ENCODE peak calls at places on chromosome 14, in six cellular contexts. One of them, this sample, is unnamed. For H3K36me3 and H3K9me3, the result is how much of the 10 kb centered on the place peaks cover.

GRCh38 chr14:105440554-105440900 is 20.9 kb downstream of the MTA1 start:
- DNase-seq in uterus: no peak
- DNase-seq in CD8-positive, alpha-beta memory T cell: no peak
- DNase-seq in heart left ventricle: no peak
- DNase-seq in hepatocyte: no peak
- DNase-seq in fibroblast of lung: no peak
- DNase-seq in this sample: no peak

GRCh38 chr14:41607119-41607785 is 576 bp downstream of the LRFN5 start:
- DNase-seq in uterus: no peak
- DNase-seq in CD8-positive, alpha-beta memory T cell: no peak
- DNase-seq in heart left ventricle: no peak
- DNase-seq in hepatocyte: peak
- DNase-seq in fibroblast of lung: peak
- DNase-seq in this sample: no peak

GRCh38 chr14:65321370-65321875 is 91.1 kb upstream of the FUT8 start:
- DNase-seq in uterus: no peak
- DNase-seq in CD8-positive, alpha-beta memory T cell: no peak
- DNase-seq in heart left ventricle: no peak
- DNase-seq in hepatocyte: no peak
- DNase-seq in fibroblast of lung: no peak
- DNase-seq in this sample: no peak

GRCh38 chr14:29461131-29461530 is 466.5 kb downstream of the PRKD1 start:
- DNase-seq in uterus: no peak
- DNase-seq in CD8-positive, alpha-beta memory T cell: no peak
- DNase-seq in heart left ventricle: no peak
- DNase-seq in hepatocyte: no peak
- DNase-seq in fibroblast of lung: no peak
- DNase-seq in this sample: no peak

GRCh38 chr14:52268191-52269061 is 928 bp downstream of the PTGDR start:
- DNase-seq in uterus: peak
- DNase-seq in CD8-positive, alpha-beta memory T cell: peak
- DNase-seq in heart left ventricle: peak
- DNase-seq in hepatocyte: peak
- DNase-seq in fibroblast of lung: peak
- DNase-seq in this sample: peak

GRCh38 chr14:89317051-89317691 is 99.9 kb downstream of the FOXN3 start:
- DNase-seq in uterus: no peak
- DNase-seq in CD8-positive, alpha-beta memory T cell: no peak
- DNase-seq in heart left ventricle: no peak
- DNase-seq in hepatocyte: no peak
- DNase-seq in fibroblast of lung: no peak
- DNase-seq in this sample: no peak

GRCh38 chr14:102565331-102565887 is 27.0 kb upstream of the RCOR1 start:
- DNase-seq in uterus: no peak
- DNase-seq in CD8-positive, alpha-beta memory T cell: no peak
- DNase-seq in heart left ventricle: no peak
- DNase-seq in hepatocyte: no peak
- DNase-seq in fibroblast of lung: no peak
- DNase-seq in this sample: no peak

GRCh38 chr14:81172353-81172752 is 48.4 kb downstream of the GTF2A1 start:
- DNase-seq in uterus: no peak
- DNase-seq in CD8-positive, alpha-beta memory T cell: no peak
- DNase-seq in heart left ventricle: no peak
- DNase-seq in hepatocyte: no peak
- DNase-seq in fibroblast of lung: no peak
- DNase-seq in this sample: no peak

GRCh38 chr14:61322799-61323290 is 1.5 kb downstream of the PRKCH start:
- DNase-seq in uterus: no peak
- DNase-seq in CD8-positive, alpha-beta memory T cell: peak
- DNase-seq in heart left ventricle: no peak
- DNase-seq in hepatocyte: peak
- DNase-seq in fibroblast of lung: peak
- DNase-seq in this sample: peak

GRCh38 chr14:66503532-66503931 is 4.4 kb upstream of the GPHN start:
- DNase-seq in uterus: no peak
- DNase-seq in CD8-positive, alpha-beta memory T cell: no peak
- DNase-seq in heart left ventricle: no peak
- DNase-seq in hepatocyte: no peak
- DNase-seq in fibroblast of lung: peak
- DNase-seq in this sample: no peak

GRCh38 chr14:56002876-56003625 is 115.2 kb upstream of the PELI2 start:
- DNase-seq in uterus: no peak
- DNase-seq in CD8-positive, alpha-beta memory T cell: peak
- DNase-seq in heart left ventricle: no peak
- DNase-seq in hepatocyte: no peak
- DNase-seq in fibroblast of lung: no peak
- DNase-seq in this sample: no peak

GRCh38 chr14:59630281-59630963 is 53.8 kb upstream of the CCDC175 start:
- DNase-seq in uterus: no peak
- DNase-seq in CD8-positive, alpha-beta memory T cell: no peak
- DNase-seq in heart left ventricle: no peak
- DNase-seq in hepatocyte: peak
- DNase-seq in fibroblast of lung: peak
- DNase-seq in this sample: peak

GRCh38 chr14:43872222-43872621 is 634.9 kb downstream of the FSCB start:
- DNase-seq in uterus: no peak
- DNase-seq in CD8-positive, alpha-beta memory T cell: no peak
- DNase-seq in heart left ventricle: no peak
- DNase-seq in hepatocyte: no peak
- DNase-seq in fibroblast of lung: no peak
- DNase-seq in this sample: no peak

GRCh38 chr14:76227450-76228050 is 75.8 kb downstream of the GPATCH2L start:
- DNase-seq in uterus: no peak
- DNase-seq in CD8-positive, alpha-beta memory T cell: no peak
- DNase-seq in heart left ventricle: no peak
- DNase-seq in hepatocyte: peak
- DNase-seq in fibroblast of lung: peak
- DNase-seq in this sample: no peak

GRCh38 chr14:35112641-35113040 is 9.1 kb downstream of the PPP2R3C start:
- DNase-seq in uterus: no peak
- DNase-seq in CD8-positive, alpha-beta memory T cell: no peak
- DNase-seq in heart left ventricle: no peak
- DNase-seq in hepatocyte: no peak
- DNase-seq in fibroblast of lung: no peak
- DNase-seq in this sample: no peak

DNA sequence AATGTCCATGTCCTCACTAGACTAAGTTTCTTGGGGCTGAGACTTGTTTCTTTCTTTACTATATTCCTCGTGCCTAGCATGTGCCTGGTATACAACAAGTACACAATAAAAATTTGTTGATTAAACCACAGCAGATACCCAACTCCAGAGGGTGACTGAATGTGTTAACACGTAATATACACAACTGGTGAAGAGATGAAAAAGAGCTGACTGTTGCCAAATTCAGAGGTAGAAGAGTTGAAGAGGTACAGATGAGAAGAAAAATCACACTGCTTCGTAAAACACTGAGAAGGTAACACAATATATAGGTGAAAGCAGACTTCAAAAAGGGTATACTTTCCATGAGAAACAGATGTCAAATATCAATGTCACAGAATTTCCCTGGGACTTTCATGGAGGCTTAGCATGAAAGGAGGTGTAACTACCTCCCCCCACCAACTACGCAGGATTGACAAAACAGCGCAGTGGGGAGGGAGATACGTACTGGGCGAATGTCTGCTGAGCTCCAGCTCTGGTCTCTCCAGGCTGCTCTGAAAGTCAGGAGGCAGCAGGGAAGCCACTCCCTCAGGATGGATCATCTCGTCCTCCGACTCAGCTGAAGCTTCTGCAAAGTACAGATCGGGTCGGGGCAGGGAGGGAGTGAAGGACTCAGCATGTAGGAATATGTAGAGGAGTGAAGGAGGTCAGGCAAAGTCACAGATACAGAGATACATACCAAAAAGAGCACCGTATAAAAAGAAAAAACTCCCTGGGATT is 5.3 kb downstream of the ACIN1 start:
- DNase-seq in uterus: no peak
- DNase-seq in CD8-positive, alpha-beta memory T cell: no peak
- DNase-seq in heart left ventricle: no peak
- DNase-seq in hepatocyte: no peak
- DNase-seq in fibroblast of lung: no peak
- DNase-seq in this sample: no peak
- H3K36me3 ChIP-seq in uterus: under half
- H3K36me3 ChIP-seq in CD8-positive, alpha-beta memory T cell: half or more
- H3K36me3 ChIP-seq in heart left ventricle: half or more
- H3K36me3 ChIP-seq in hepatocyte: under half
- H3K36me3 ChIP-seq in fibroblast of lung: under half
- H3K36me3 ChIP-seq in this sample: under half

GRCh38 chr14:24137529-24138395 is 1.8 kb downstream of the PSME1 start:
- DNase-seq in uterus: no peak
- DNase-seq in CD8-positive, alpha-beta memory T cell: no peak
- DNase-seq in heart left ventricle: no peak
- DNase-seq in hepatocyte: no peak
- DNase-seq in fibroblast of lung: no peak
- DNase-seq in this sample: no peak
- H3K4me3 ChIP-seq in uterus: no peak
- H3K4me3 ChIP-seq in CD8-positive, alpha-beta memory T cell: peak
- H3K4me3 ChIP-seq in heart left ventricle: no peak
- H3K4me3 ChIP-seq in hepatocyte: no peak
- H3K4me3 ChIP-seq in fibroblast of lung: no peak
- H3K4me3 ChIP-seq in this sample: no peak

DNA sequence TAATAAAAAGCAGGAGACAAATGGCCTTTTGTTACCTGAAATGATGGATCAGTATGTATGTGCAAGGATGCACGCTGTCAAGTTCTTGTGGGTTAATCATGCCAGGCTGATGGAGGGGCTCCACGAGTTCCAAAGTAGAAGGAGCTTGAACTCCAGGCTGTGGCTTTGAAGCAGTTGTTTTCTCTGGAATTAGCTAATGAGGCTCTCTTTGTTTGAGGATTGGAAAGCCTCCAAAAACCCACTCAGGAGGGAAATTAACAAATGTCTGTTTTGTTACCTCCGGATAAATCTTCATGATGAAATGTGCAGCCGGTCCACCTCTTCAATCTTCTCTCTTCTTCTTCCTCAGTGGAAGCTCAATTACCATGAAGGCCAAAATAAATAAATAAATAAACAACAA is 605.4 kb downstream of the DIO2 start:
- DNase-seq in uterus: no peak
- DNase-seq in CD8-positive, alpha-beta memory T cell: no peak
- DNase-seq in heart left ventricle: no peak
- DNase-seq in hepatocyte: no peak
- DNase-seq in fibroblast of lung: peak
- DNase-seq in this sample: no peak
- H3K9me3 ChIP-seq in uterus: under half
- H3K9me3 ChIP-seq in CD8-positive, alpha-beta memory T cell: under half
- H3K9me3 ChIP-seq in heart left ventricle: under half
- H3K9me3 ChIP-seq in hepatocyte: under half
- H3K9me3 ChIP-seq in fibroblast of lung: under half
- H3K9me3 ChIP-seq in this sample: under half

GRCh38 chr14:91211017-91211416 is 33.5 kb downstream of the GPR68 start:
- DNase-seq in uterus: no peak
- DNase-seq in CD8-positive, alpha-beta memory T cell: no peak
- DNase-seq in heart left ventricle: no peak
- DNase-seq in hepatocyte: no peak
- DNase-seq in fibroblast of lung: no peak
- DNase-seq in this sample: no peak

GRCh38 chr14:91215381-91215780 is 29.1 kb downstream of the GPR68 start:
- DNase-seq in uterus: no peak
- DNase-seq in CD8-positive, alpha-beta memory T cell: no peak
- DNase-seq in heart left ventricle: no peak
- DNase-seq in hepatocyte: no peak
- DNase-seq in fibroblast of lung: no peak
- DNase-seq in this sample: no peak

GRCh38 chr14:91216731-91217226 is 27.7 kb downstream of the GPR68 start:
- DNase-seq in uterus: no peak
- DNase-seq in CD8-positive, alpha-beta memory T cell: no peak
- DNase-seq in heart left ventricle: no peak
- DNase-seq in hepatocyte: no peak
- DNase-seq in fibroblast of lung: no peak
- DNase-seq in this sample: no peak

GRCh38 chr14:91218041-91218440 is 26.5 kb downstream of the GPR68 start:
- DNase-seq in uterus: no peak
- DNase-seq in CD8-positive, alpha-beta memory T cell: no peak
- DNase-seq in heart left ventricle: no peak
- DNase-seq in hepatocyte: no peak
- DNase-seq in fibroblast of lung: no peak
- DNase-seq in this sample: no peak

GRCh38 chr14:91214306-91214705 is 30.2 kb downstream of the GPR68 start:
- DNase-seq in uterus: no peak
- DNase-seq in CD8-positive, alpha-beta memory T cell: no peak
- DNase-seq in heart left ventricle: no peak
- DNase-seq in hepatocyte: no peak
- DNase-seq in fibroblast of lung: no peak
- DNase-seq in this sample: no peak
- H3K36me3 ChIP-seq in uterus: under half
- H3K36me3 ChIP-seq in CD8-positive, alpha-beta memory T cell: under half
- H3K36me3 ChIP-seq in heart left ventricle: half or more
- H3K36me3 ChIP-seq in hepatocyte: under half
- H3K36me3 ChIP-seq in fibroblast of lung: under half
- H3K36me3 ChIP-seq in this sample: under half

DNA sequence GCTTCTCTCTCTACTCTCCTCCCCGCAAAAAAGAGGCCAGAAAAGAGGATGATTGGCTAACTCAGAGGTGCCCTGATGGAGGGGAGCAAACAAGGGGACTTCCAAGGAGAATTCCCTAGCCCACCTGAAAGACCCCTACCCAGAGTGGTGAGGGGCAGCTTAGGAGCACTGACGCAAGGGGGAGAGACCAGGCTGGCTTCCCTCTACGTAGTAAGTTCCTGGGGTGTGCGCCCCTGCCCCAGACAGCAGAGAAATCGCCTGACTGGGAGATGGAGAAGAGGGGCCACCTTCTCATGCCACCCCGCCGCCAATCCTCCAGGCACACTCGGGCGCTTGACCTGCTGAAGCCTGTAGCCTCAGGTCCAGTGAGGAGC is 2.1 kb upstream of the DIO3 start:
- DNase-seq in uterus: no peak
- DNase-seq in CD8-positive, alpha-beta memory T cell: no peak
- DNase-seq in heart left ventricle: no peak
- DNase-seq in hepatocyte: no peak
- DNase-seq in fibroblast of lung: no peak
- DNase-seq in this sample: no peak
- H3K4me3 ChIP-seq in uterus: peak
- H3K4me3 ChIP-seq in CD8-positive, alpha-beta memory T cell: no peak
- H3K4me3 ChIP-seq in heart left ventricle: peak
- H3K4me3 ChIP-seq in hepatocyte: peak
- H3K4me3 ChIP-seq in fibroblast of lung: no peak
- H3K4me3 ChIP-seq in this sample: no peak

DNA sequence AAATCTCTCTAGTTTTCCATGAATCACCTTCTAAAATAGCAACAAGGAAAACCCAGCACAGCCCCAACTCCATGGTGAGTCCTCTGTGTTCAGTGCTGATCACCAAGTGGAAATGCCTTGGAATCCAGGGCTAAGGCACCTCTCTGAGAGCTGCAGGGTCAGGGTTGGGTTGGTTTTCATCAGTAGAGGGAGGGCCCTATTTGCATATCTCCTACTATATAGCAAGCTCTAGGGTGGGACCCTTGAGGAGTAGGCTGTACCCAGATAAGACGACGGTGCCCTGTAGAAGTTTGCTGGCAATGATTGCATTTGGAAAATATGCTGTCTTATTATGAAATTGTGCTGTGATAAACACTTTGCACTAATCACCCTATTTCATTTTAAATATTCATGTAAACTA is 1011.8 kb downstream of the TMEM121 start:
- DNase-seq in uterus: no peak
- DNase-seq in CD8-positive, alpha-beta memory T cell: no peak
- DNase-seq in heart left ventricle: no peak
- DNase-seq in hepatocyte: no peak
- DNase-seq in fibroblast of lung: no peak
- DNase-seq in this sample: no peak
- H3K9me3 ChIP-seq in uterus: under half
- H3K9me3 ChIP-seq in CD8-positive, alpha-beta memory T cell: under half
- H3K9me3 ChIP-seq in heart left ventricle: under half
- H3K9me3 ChIP-seq in hepatocyte: under half
- H3K9me3 ChIP-seq in fibroblast of lung: under half
- H3K9me3 ChIP-seq in this sample: under half

This sample was measured in MG63.